ENCODE peak calls at places on chromosome 22, in five cellular contexts. I is PC-3, C is heart right ventricle, V is foreskin keratinocyte, X is ovary. M is an unnamed sample.

GRCh38 chr22:40819741-40820140 is 595 bp upstream of the SLC25A17 start:
- DNase-seq in I (peak), C (no peak), V (no peak), X (no peak), M (no peak)

GRCh38 chr22:26172389-26172990 is 3.2 kb downstream of the SEZ6L start:
- DNase-seq in I (peak), C (peak), V (no peak), X (no peak), M (no peak)

GRCh38 chr22:50139843-50140415 is 30.6 kb upstream of the PANX2 start:
- DNase-seq in I (peak), C (no peak), V (peak), X (no peak), M (no peak)

GRCh38 chr22:17159504-17159951 is 451 bp upstream of the HDHD5 start:
- DNase-seq in I (peak), C (peak), V (peak), X (peak), M (no peak)

GRCh38 chr22:26170795-26171194 is 1.5 kb downstream of the SEZ6L start:
- DNase-seq in I (no peak), C (peak), V (no peak), X (no peak), M (no peak)

GRCh38 chr22:47724751-47725150 is 962.3 kb downstream of the TBC1D22A start:
- DNase-seq in I (no peak), C (no peak), V (no peak), X (no peak), M (no peak)

GRCh38 chr22:47174096-47174495 is 411.6 kb downstream of the TBC1D22A start:
- DNase-seq in I (no peak), C (no peak), V (no peak), X (peak), M (no peak)

GRCh38 chr22:45318168-45318557 is 8.4 kb downstream of the FAM118A start:
- DNase-seq in I (no peak), C (peak), V (no peak), X (peak), M (peak)

GRCh38 chr22:39994566-39995345 is at the start of gene FAM83F:
- DNase-seq in I (peak), C (no peak), V (no peak), X (no peak), M (no peak)

GRCh38 chr22:45271667-45272188 is 13.0 kb upstream of the UPK3A start:
- DNase-seq in I (no peak), C (peak), V (no peak), X (peak), M (no peak)

GRCh38 chr22:49815641-49816071 is 12.0 kb downstream of the BRD1 start:
- DNase-seq in I (peak), C (no peak), V (no peak), X (no peak), M (no peak)

GRCh38 chr22:41565403-41566054 is 4.7 kb downstream of the CSDC2 start:
- DNase-seq in I (peak), C (no peak), V (peak), X (peak), M (no peak)

GRCh38 chr22:25651332-25651731 is 86.9 kb downstream of the GRK3 start:
- DNase-seq in I (no peak), C (no peak), V (no peak), X (no peak), M (no peak)

DNA sequence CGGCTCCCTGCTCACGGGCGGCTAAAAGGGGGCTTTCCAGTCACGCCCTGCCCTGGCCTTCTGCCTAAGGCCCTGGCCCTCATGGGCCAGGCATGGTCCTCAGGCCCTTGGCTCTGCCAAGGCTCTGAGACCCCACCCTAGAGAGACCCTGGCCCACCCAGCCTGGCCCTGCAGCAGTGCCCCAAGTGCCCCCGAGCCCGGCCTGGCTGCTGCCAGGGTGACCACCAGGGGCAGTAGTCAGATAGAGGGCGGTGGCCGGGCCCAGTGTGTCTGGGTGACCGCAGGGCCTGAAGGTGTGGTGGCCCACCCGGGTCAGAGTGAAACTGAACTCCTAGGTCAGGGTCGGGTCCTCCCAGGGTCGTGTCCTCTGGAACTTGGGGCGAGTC is 29.4 kb upstream of the CCDC188 start:
- DNase-seq in I (no peak), C (no peak), V (no peak), X (no peak), M (no peak)
- TF ChIP-seq CTCF in I (peak), C (peak), V (no peak), X (no peak), M (no peak)

GRCh38 chr22:19464975-19465374 is 14.0 kb downstream of the UFD1 start:
- DNase-seq in I (no peak), C (no peak), V (no peak), X (no peak), M (no peak)
- H3K27ac ChIP-seq in I (no peak), C (no peak), V (no peak), X (no peak), M (no peak)

GRCh38 chr22:29609139-29609538 is 5.7 kb downstream of the NF2 start:
- DNase-seq in I (peak), C (no peak), V (no peak), X (no peak), M (no peak)
- TF ChIP-seq CTCF in I (peak), C (no peak), V (peak), X (no peak), M (no peak)

GRCh38 chr22:22359465-22359864 is 114.9 kb downstream of the VPREB1 start:
- DNase-seq in I (no peak), C (no peak), V (no peak), X (no peak), M (no peak)
- H3K27ac ChIP-seq in I (no peak), C (no peak), V (no peak), X (no peak), M (no peak)

GRCh38 chr22:27443315-27443714 is 358.2 kb downstream of the MN1 start:
- DNase-seq in I (no peak), C (no peak), V (no peak), X (no peak), M (no peak)

GRCh38 chr22:27450448-27450847 is 351.1 kb downstream of the MN1 start:
- DNase-seq in I (no peak), C (no peak), V (no peak), X (no peak), M (no peak)

GRCh38 chr22:27447316-27447715 is 354.2 kb downstream of the MN1 start:
- DNase-seq in I (no peak), C (no peak), V (no peak), X (no peak), M (no peak)

DNA sequence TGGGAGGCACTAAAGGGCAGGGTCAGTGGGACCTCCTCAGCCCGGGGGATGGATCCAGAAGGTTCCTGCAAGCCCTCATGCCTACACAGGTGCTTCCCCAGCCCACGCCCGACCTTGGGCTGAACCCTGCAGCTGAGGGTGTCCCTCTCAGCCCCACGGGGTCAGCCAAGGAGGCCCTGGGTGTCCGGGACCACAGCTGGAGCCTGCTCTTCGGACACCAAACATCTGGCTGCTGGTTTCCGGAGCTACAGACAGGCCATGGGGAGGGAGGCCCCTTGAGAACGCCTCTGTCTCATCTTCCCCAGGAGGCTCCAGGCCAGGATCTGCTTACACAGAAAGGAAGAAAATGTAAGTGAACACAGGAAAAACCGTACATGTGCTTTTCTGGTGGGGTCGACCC is 355.7 kb downstream of the MN1 start:
- DNase-seq in I (no peak), C (peak), V (no peak), X (no peak), M (no peak)
- TF ChIP-seq CTCF in I (no peak), C (no peak), V (no peak), X (no peak), M (no peak)

DNA sequence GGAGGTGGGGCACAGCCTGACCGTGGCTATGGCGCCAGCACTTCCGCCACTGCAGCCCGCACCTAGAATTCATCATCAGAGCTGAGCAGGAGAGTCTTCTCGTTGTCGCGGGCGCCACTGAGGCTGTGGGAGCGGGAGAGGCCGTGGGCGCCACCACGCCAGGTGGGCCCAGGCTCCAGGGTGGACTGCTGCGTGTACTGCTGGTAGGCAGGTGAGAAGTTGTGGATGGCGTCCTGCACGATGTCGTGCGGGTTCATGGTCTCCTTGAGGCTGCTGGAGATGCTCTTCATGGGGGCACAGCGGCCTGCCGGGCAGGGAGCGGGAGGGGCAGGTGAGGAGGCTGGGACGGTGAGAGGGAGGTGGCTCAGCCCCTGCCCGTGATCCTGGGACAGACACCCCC is 19.6 kb downstream of the MAFF start:
- DNase-seq in I (no peak), C (no peak), V (no peak), X (no peak), M (no peak)
- H3K27ac ChIP-seq in I (no peak), C (no peak), V (no peak), X (no peak), M (no peak)

GRCh38 chr22:27825174-27825573 is 23.6 kb upstream of the MN1 start:
- DNase-seq in I (no peak), C (no peak), V (no peak), X (no peak), M (no peak)
- TF ChIP-seq CTCF in I (peak), C (peak), V (peak), X (no peak), M (no peak)

GRCh38 chr22:24431309-24432034 is 4.1 kb downstream of the ADORA2A start:
- DNase-seq in I (no peak), C (no peak), V (no peak), X (no peak), M (no peak)

GRCh38 chr22:24432059-24432853 is 4.9 kb downstream of the ADORA2A start:
- DNase-seq in I (no peak), C (peak), V (no peak), X (peak), M (no peak)

GRCh38 chr22:24434472-24435322 is 7.3 kb downstream of the ADORA2A start:
- DNase-seq in I (no peak), C (peak), V (no peak), X (no peak), M (peak)

GRCh38 chr22:24433868-24434471 is 6.6 kb downstream of the ADORA2A start:
- DNase-seq in I (peak), C (no peak), V (no peak), X (no peak), M (no peak)

DNA sequence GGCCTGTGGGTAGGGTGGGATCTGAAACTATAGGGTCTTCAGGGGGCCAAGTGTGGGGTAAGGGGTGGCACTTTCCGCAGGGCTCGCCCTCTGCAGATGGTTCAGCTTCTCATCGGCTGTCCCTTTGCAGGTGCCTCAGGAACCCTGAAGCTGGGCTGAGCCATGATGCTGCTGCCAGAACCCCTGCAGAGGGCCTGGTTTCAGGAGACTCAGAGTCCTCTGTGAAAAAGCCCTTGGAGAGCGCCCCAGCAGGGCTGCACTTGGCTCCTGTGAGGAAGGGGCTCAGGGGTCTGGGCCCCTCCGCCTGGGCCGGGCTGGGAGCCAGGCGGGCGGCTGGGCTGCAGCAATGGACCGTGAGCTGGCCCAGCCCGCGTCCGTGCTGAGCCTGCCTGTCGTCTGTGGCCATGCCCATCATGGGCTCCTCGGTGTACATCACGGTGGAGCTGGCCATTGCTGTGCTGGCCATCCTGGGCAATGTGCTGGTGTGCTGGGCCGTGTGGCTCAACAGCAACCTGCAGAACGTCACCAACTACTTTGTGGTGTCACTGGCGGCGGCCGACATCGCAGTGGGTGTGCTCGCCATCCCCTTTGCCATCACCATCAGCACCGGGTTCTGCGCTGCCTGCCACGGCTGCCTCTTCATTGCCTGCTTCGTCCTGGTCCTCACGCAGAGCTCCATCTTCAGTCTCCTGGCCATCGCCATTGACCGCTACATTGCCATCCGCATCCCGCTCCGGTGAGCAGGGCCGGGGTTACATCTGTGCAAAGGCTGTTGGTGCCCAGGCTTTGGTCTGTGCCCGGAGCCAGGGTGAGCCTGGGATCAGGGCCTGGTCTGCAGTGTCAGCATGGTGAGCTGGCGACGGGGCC is 5.8 kb downstream of the ADORA2A start:
- DNase-seq in I (no peak), C (no peak), V (no peak), X (peak), M (no peak)
- H3K27ac ChIP-seq in I (no peak), C (peak), V (no peak), X (no peak), M (peak)

DNA sequence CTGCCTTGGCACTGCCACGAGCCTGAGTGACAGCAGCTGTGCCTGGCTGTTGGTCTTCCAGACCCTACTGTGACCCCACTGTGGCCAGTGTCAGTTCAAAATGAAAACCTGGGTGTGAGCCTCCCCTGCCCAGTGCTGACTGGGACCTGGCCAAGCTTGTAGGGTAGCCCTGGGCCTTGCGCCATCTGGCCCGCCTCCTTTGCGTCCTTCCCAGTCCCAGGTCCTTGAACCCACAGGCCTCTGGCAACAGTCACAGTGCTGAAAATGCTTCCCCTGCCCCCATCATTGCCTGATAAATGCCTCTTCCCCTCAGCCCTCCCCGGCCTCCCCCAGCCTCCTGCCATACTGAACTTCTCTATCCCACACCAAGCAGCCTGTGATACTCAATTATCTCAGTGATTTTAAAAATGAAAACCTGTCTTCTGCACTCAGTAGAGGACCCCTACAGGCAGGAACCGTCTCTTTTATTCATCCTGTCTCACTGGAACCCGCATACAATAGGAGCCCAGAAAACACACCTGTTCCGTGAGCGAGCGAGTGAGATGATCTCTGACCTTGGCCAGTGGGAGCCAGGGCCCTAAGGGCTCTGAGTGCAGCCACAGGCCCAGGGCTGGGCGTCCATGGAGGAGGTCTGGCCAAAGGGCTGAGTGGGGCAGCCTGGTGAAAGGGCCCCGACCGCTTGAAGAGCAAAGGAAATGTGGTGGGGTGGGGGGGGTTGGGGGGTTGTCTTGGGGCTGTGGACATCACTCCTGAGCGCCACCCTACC is 49.6 kb upstream of the TTLL12 start:
- DNase-seq in I (no peak), C (peak), V (no peak), X (peak), M (no peak)
- TF ChIP-seq CTCF in I (no peak), C (no peak), V (no peak), X (no peak), M (no peak)